ENCODE peak calls at places on chromosomes 11 and 22, in ten cellular contexts. One of them, this sample, is unnamed.

GRCh38 chr11:115287266-115287665 is 216.9 kb downstream of the CADM1 start:
- DNase-seq in ELR: no peak
- DNase-seq in progenitor cell of endocrine pancreas: no peak
- DNase-seq in effector memory CD8-positive, alpha-beta T cell: no peak
- DNase-seq in neural crest cell: no peak
- DNase-seq in amygdala: no peak
- DNase-seq in heart right ventricle: no peak
- DNase-seq in iPS-NIHi11: no peak
- DNase-seq in stimulated activated CD4-positive, alpha-beta T cell treated with anti-CD3 and anti-CD28 coated beads, Interleukin-2, amount 100 ng/mL, for 48 hours: no peak
- DNase-seq in LoVo: no peak
- DNase-seq in this sample: no peak

GRCh38 chr11:63763506-63764200 is 4.9 kb downstream of the ZFTA start:
- DNase-seq in LoVo: no peak
- DNase-seq in amygdala: no peak
- DNase-seq in heart right ventricle: peak; percentile 32
- DNase-seq in effector memory CD8-positive, alpha-beta T cell: no peak
- DNase-seq in iPS-NIHi11: peak; percentile 77
- DNase-seq in ELR: no peak
- DNase-seq in stimulated activated CD4-positive, alpha-beta T cell treated with anti-CD3 and anti-CD28 coated beads, Interleukin-2, amount 100 ng/mL, for 48 hours: no peak
- DNase-seq in progenitor cell of endocrine pancreas: no peak
- DNase-seq in neural crest cell: peak; percentile 13
- DNase-seq in this sample: no peak

GRCh38 chr11:67441731-67442401 is 1.4 kb downstream of the CORO1B start:
- DNase-seq in ELR: no peak
- DNase-seq in LoVo: no peak
- DNase-seq in stimulated activated CD4-positive, alpha-beta T cell treated with anti-CD3 and anti-CD28 coated beads, Interleukin-2, amount 100 ng/mL, for 48 hours: no peak
- DNase-seq in effector memory CD8-positive, alpha-beta T cell: no peak
- DNase-seq in iPS-NIHi11: no peak
- DNase-seq in neural crest cell: no peak
- DNase-seq in heart right ventricle: no peak
- DNase-seq in amygdala: no peak
- DNase-seq in progenitor cell of endocrine pancreas: no peak
- DNase-seq in this sample: no peak

GRCh38 chr11:118956094-118956846 is at the start of gene UPK2:
- DNase-seq in LoVo: peak; percentile 84
- DNase-seq in neural crest cell: peak; percentile 92
- DNase-seq in ELR: peak; percentile 84
- DNase-seq in iPS-NIHi11: peak; percentile 97
- DNase-seq in heart right ventricle: peak; percentile 85
- DNase-seq in effector memory CD8-positive, alpha-beta T cell: peak; percentile 87
- DNase-seq in progenitor cell of endocrine pancreas: peak; percentile 89
- DNase-seq in stimulated activated CD4-positive, alpha-beta T cell treated with anti-CD3 and anti-CD28 coated beads, Interleukin-2, amount 100 ng/mL, for 48 hours: peak; percentile 94
- DNase-seq in amygdala: peak; percentile 79
- DNase-seq in this sample: peak; percentile 84

GRCh38 chr22:17562906-17563870 is at the start of gene SLC25A18:
- DNase-seq in LoVo: no peak
- DNase-seq in neural crest cell: no peak
- DNase-seq in amygdala: peak; percentile 22
- DNase-seq in stimulated activated CD4-positive, alpha-beta T cell treated with anti-CD3 and anti-CD28 coated beads, Interleukin-2, amount 100 ng/mL, for 48 hours: no peak
- DNase-seq in effector memory CD8-positive, alpha-beta T cell: no peak
- DNase-seq in iPS-NIHi11: peak; percentile 63
- DNase-seq in progenitor cell of endocrine pancreas: no peak
- DNase-seq in heart right ventricle: peak; percentile 50
- DNase-seq in ELR: no peak
- DNase-seq in this sample: peak; percentile 51

GRCh38 chr11:79201637-79202347 is 239.0 kb downstream of the TENM4 start:
- DNase-seq in LoVo: no peak
- DNase-seq in progenitor cell of endocrine pancreas: no peak
- DNase-seq in heart right ventricle: no peak
- DNase-seq in effector memory CD8-positive, alpha-beta T cell: no peak
- DNase-seq in stimulated activated CD4-positive, alpha-beta T cell treated with anti-CD3 and anti-CD28 coated beads, Interleukin-2, amount 100 ng/mL, for 48 hours: no peak
- DNase-seq in neural crest cell: no peak
- DNase-seq in ELR: no peak
- DNase-seq in iPS-NIHi11: no peak
- DNase-seq in amygdala: no peak
- DNase-seq in this sample: no peak

GRCh38 chr11:44324787-44325525 is 15.0 kb upstream of the ALX4 start:
- DNase-seq in amygdala: no peak
- DNase-seq in effector memory CD8-positive, alpha-beta T cell: no peak
- DNase-seq in stimulated activated CD4-positive, alpha-beta T cell treated with anti-CD3 and anti-CD28 coated beads, Interleukin-2, amount 100 ng/mL, for 48 hours: no peak
- DNase-seq in ELR: no peak
- DNase-seq in iPS-NIHi11: no peak
- DNase-seq in heart right ventricle: no peak
- DNase-seq in LoVo: no peak
- DNase-seq in neural crest cell: no peak
- DNase-seq in progenitor cell of endocrine pancreas: no peak
- DNase-seq in this sample: no peak

GRCh38 chr22:41856484-41856883 is 23.6 kb downstream of the SREBF2 start:
- DNase-seq in effector memory CD8-positive, alpha-beta T cell: no peak
- DNase-seq in iPS-NIHi11: no peak
- DNase-seq in heart right ventricle: no peak
- DNase-seq in neural crest cell: no peak
- DNase-seq in stimulated activated CD4-positive, alpha-beta T cell treated with anti-CD3 and anti-CD28 coated beads, Interleukin-2, amount 100 ng/mL, for 48 hours: no peak
- DNase-seq in progenitor cell of endocrine pancreas: no peak
- DNase-seq in LoVo: peak; percentile 68
- DNase-seq in ELR: no peak
- DNase-seq in amygdala: no peak
- DNase-seq in this sample: no peak

GRCh38 chr11:34356130-34356529 is 1.7 kb downstream of the ABTB2 start:
- DNase-seq in heart right ventricle: no peak
- DNase-seq in iPS-NIHi11: peak; percentile 31
- DNase-seq in stimulated activated CD4-positive, alpha-beta T cell treated with anti-CD3 and anti-CD28 coated beads, Interleukin-2, amount 100 ng/mL, for 48 hours: no peak
- DNase-seq in ELR: peak; percentile 28
- DNase-seq in LoVo: no peak
- DNase-seq in neural crest cell: no peak
- DNase-seq in progenitor cell of endocrine pancreas: no peak
- DNase-seq in effector memory CD8-positive, alpha-beta T cell: no peak
- DNase-seq in amygdala: no peak
- DNase-seq in this sample: no peak

GRCh38 chr11:130775306-130776043 is 140.8 kb downstream of the SNX19 start:
- DNase-seq in ELR: peak; percentile 69
- DNase-seq in LoVo: peak; percentile 40
- DNase-seq in stimulated activated CD4-positive, alpha-beta T cell treated with anti-CD3 and anti-CD28 coated beads, Interleukin-2, amount 100 ng/mL, for 48 hours: no peak
- DNase-seq in neural crest cell: no peak
- DNase-seq in effector memory CD8-positive, alpha-beta T cell: no peak
- DNase-seq in heart right ventricle: no peak
- DNase-seq in amygdala: no peak
- DNase-seq in progenitor cell of endocrine pancreas: no peak
- DNase-seq in iPS-NIHi11: no peak
- DNase-seq in this sample: no peak

GRCh38 chr22:49574861-49575702 is 252.6 kb downstream of the BRD1 start:
- DNase-seq in ELR: no peak
- DNase-seq in effector memory CD8-positive, alpha-beta T cell: no peak
- DNase-seq in LoVo: no peak
- DNase-seq in progenitor cell of endocrine pancreas: no peak
- DNase-seq in amygdala: no peak
- DNase-seq in stimulated activated CD4-positive, alpha-beta T cell treated with anti-CD3 and anti-CD28 coated beads, Interleukin-2, amount 100 ng/mL, for 48 hours: no peak
- DNase-seq in neural crest cell: no peak
- DNase-seq in heart right ventricle: no peak
- DNase-seq in iPS-NIHi11: no peak
- DNase-seq in this sample: no peak

GRCh38 chr11:117820071-117820470 is 4.5 kb downstream of the FXYD2 start:
- DNase-seq in stimulated activated CD4-positive, alpha-beta T cell treated with anti-CD3 and anti-CD28 coated beads, Interleukin-2, amount 100 ng/mL, for 48 hours: no peak
- DNase-seq in iPS-NIHi11: no peak
- DNase-seq in neural crest cell: no peak
- DNase-seq in amygdala: no peak
- DNase-seq in effector memory CD8-positive, alpha-beta T cell: no peak
- DNase-seq in LoVo: no peak
- DNase-seq in ELR: no peak
- DNase-seq in heart right ventricle: no peak
- DNase-seq in progenitor cell of endocrine pancreas: no peak
- DNase-seq in this sample: no peak

GRCh38 chr11:779120-779954 is 2.0 kb upstream of the GATD1 start:
- DNase-seq in progenitor cell of endocrine pancreas: no peak
- DNase-seq in ELR: no peak
- DNase-seq in heart right ventricle: no peak
- DNase-seq in LoVo: no peak
- DNase-seq in iPS-NIHi11: no peak
- DNase-seq in stimulated activated CD4-positive, alpha-beta T cell treated with anti-CD3 and anti-CD28 coated beads, Interleukin-2, amount 100 ng/mL, for 48 hours: no peak
- DNase-seq in amygdala: no peak
- DNase-seq in neural crest cell: no peak
- DNase-seq in effector memory CD8-positive, alpha-beta T cell: no peak
- DNase-seq in this sample: no peak

GRCh38 chr22:36398602-36399472 is 11.1 kb upstream of the MYH9 start:
- DNase-seq in progenitor cell of endocrine pancreas: no peak
- DNase-seq in LoVo: no peak
- DNase-seq in iPS-NIHi11: no peak
- DNase-seq in stimulated activated CD4-positive, alpha-beta T cell treated with anti-CD3 and anti-CD28 coated beads, Interleukin-2, amount 100 ng/mL, for 48 hours: no peak
- DNase-seq in amygdala: no peak
- DNase-seq in heart right ventricle: no peak
- DNase-seq in neural crest cell: no peak
- DNase-seq in ELR: peak; percentile 94
- DNase-seq in effector memory CD8-positive, alpha-beta T cell: no peak
- DNase-seq in this sample: no peak

GRCh38 chr11:66857927-66858185 is 992 bp downstream of the LRFN4 start:
- DNase-seq in iPS-NIHi11: no peak
- DNase-seq in amygdala: no peak
- DNase-seq in heart right ventricle: no peak
- DNase-seq in ELR: no peak
- DNase-seq in progenitor cell of endocrine pancreas: no peak
- DNase-seq in LoVo: no peak
- DNase-seq in effector memory CD8-positive, alpha-beta T cell: no peak
- DNase-seq in neural crest cell: no peak
- DNase-seq in stimulated activated CD4-positive, alpha-beta T cell treated with anti-CD3 and anti-CD28 coated beads, Interleukin-2, amount 100 ng/mL, for 48 hours: no peak
- DNase-seq in this sample: no peak

GRCh38 chr11:120248551-120249278 is 8.8 kb downstream of the POU2F3 start:
- DNase-seq in iPS-NIHi11: no peak
- DNase-seq in heart right ventricle: no peak
- DNase-seq in stimulated activated CD4-positive, alpha-beta T cell treated with anti-CD3 and anti-CD28 coated beads, Interleukin-2, amount 100 ng/mL, for 48 hours: no peak
- DNase-seq in effector memory CD8-positive, alpha-beta T cell: no peak
- DNase-seq in ELR: peak; percentile 77
- DNase-seq in neural crest cell: no peak
- DNase-seq in LoVo: peak; percentile 76
- DNase-seq in progenitor cell of endocrine pancreas: no peak
- DNase-seq in amygdala: no peak
- DNase-seq in this sample: no peak

GRCh38 chr11:108289699-108290098 is 66.8 kb downstream of the ATM start:
- DNase-seq in heart right ventricle: no peak
- DNase-seq in amygdala: no peak
- DNase-seq in stimulated activated CD4-positive, alpha-beta T cell treated with anti-CD3 and anti-CD28 coated beads, Interleukin-2, amount 100 ng/mL, for 48 hours: no peak
- DNase-seq in neural crest cell: no peak
- DNase-seq in iPS-NIHi11: no peak
- DNase-seq in LoVo: no peak
- DNase-seq in effector memory CD8-positive, alpha-beta T cell: no peak
- DNase-seq in progenitor cell of endocrine pancreas: no peak
- DNase-seq in ELR: no peak
- DNase-seq in this sample: no peak

GRCh38 chr11:14519692-14520085 is 497 bp downstream of the PSMA1 start:
- DNase-seq in progenitor cell of endocrine pancreas: no peak
- DNase-seq in LoVo: no peak
- DNase-seq in neural crest cell: no peak
- DNase-seq in stimulated activated CD4-positive, alpha-beta T cell treated with anti-CD3 and anti-CD28 coated beads, Interleukin-2, amount 100 ng/mL, for 48 hours: no peak
- DNase-seq in iPS-NIHi11: no peak
- DNase-seq in heart right ventricle: no peak
- DNase-seq in effector memory CD8-positive, alpha-beta T cell: peak; percentile 2
- DNase-seq in ELR: peak; percentile 73
- DNase-seq in amygdala: no peak
- DNase-seq in this sample: no peak

GRCh38 chr11:283405-284080 is 5.3 kb downstream of the NLRP6 start:
- DNase-seq in heart right ventricle: peak; percentile 1
- DNase-seq in neural crest cell: no peak
- DNase-seq in amygdala: no peak
- DNase-seq in ELR: no peak
- DNase-seq in iPS-NIHi11: no peak
- DNase-seq in progenitor cell of endocrine pancreas: no peak
- DNase-seq in stimulated activated CD4-positive, alpha-beta T cell treated with anti-CD3 and anti-CD28 coated beads, Interleukin-2, amount 100 ng/mL, for 48 hours: no peak
- DNase-seq in effector memory CD8-positive, alpha-beta T cell: no peak
- DNase-seq in LoVo: no peak
- DNase-seq in this sample: no peak

GRCh38 chr22:49026476-49027121 is 801.1 kb downstream of the BRD1 start:
- DNase-seq in effector memory CD8-positive, alpha-beta T cell: no peak
- DNase-seq in progenitor cell of endocrine pancreas: no peak
- DNase-seq in stimulated activated CD4-positive, alpha-beta T cell treated with anti-CD3 and anti-CD28 coated beads, Interleukin-2, amount 100 ng/mL, for 48 hours: no peak
- DNase-seq in ELR: no peak
- DNase-seq in iPS-NIHi11: peak; percentile 66
- DNase-seq in LoVo: no peak
- DNase-seq in heart right ventricle: no peak
- DNase-seq in amygdala: peak; percentile 18
- DNase-seq in neural crest cell: no peak
- DNase-seq in this sample: peak; percentile 52

GRCh38 chr22:49214976-49215375 is 612.7 kb downstream of the BRD1 start:
- DNase-seq in amygdala: no peak
- DNase-seq in progenitor cell of endocrine pancreas: peak; percentile 7
- DNase-seq in LoVo: no peak
- DNase-seq in iPS-NIHi11: no peak
- DNase-seq in heart right ventricle: no peak
- DNase-seq in neural crest cell: no peak
- DNase-seq in ELR: no peak
- DNase-seq in stimulated activated CD4-positive, alpha-beta T cell treated with anti-CD3 and anti-CD28 coated beads, Interleukin-2, amount 100 ng/mL, for 48 hours: no peak
- DNase-seq in effector memory CD8-positive, alpha-beta T cell: no peak
- DNase-seq in this sample: no peak

GRCh38 chr22:43110444-43110926 is at the start of gene BIK:
- DNase-seq in ELR: peak; percentile 59
- DNase-seq in progenitor cell of endocrine pancreas: peak; percentile 31
- DNase-seq in stimulated activated CD4-positive, alpha-beta T cell treated with anti-CD3 and anti-CD28 coated beads, Interleukin-2, amount 100 ng/mL, for 48 hours: peak; percentile 27
- DNase-seq in amygdala: no peak
- DNase-seq in effector memory CD8-positive, alpha-beta T cell: peak; percentile 26
- DNase-seq in heart right ventricle: no peak
- DNase-seq in iPS-NIHi11: peak; percentile 83
- DNase-seq in neural crest cell: peak; percentile 27
- DNase-seq in LoVo: peak; percentile 53
- DNase-seq in this sample: no peak

GRCh38 chr11:60844045-60844869 is 2.3 kb downstream of the CCDC86 start:
- DNase-seq in progenitor cell of endocrine pancreas: no peak
- DNase-seq in stimulated activated CD4-positive, alpha-beta T cell treated with anti-CD3 and anti-CD28 coated beads, Interleukin-2, amount 100 ng/mL, for 48 hours: no peak
- DNase-seq in heart right ventricle: no peak
- DNase-seq in neural crest cell: no peak
- DNase-seq in LoVo: no peak
- DNase-seq in iPS-NIHi11: no peak
- DNase-seq in amygdala: no peak
- DNase-seq in ELR: peak; percentile 63
- DNase-seq in effector memory CD8-positive, alpha-beta T cell: no peak
- DNase-seq in this sample: no peak

GRCh38 chr11:14973621-14974020 is 1.5 kb upstream of the CALCA start:
- DNase-seq in effector memory CD8-positive, alpha-beta T cell: no peak
- DNase-seq in LoVo: no peak
- DNase-seq in heart right ventricle: no peak
- DNase-seq in neural crest cell: peak; percentile 38
- DNase-seq in ELR: peak; percentile 14
- DNase-seq in amygdala: no peak
- DNase-seq in progenitor cell of endocrine pancreas: peak; percentile 16
- DNase-seq in iPS-NIHi11: no peak
- DNase-seq in stimulated activated CD4-positive, alpha-beta T cell treated with anti-CD3 and anti-CD28 coated beads, Interleukin-2, amount 100 ng/mL, for 48 hours: peak; percentile 22
- DNase-seq in this sample: no peak

GRCh38 chr22:42830161-42830560 is 26.9 kb downstream of the ARFGAP3 start:
- DNase-seq in stimulated activated CD4-positive, alpha-beta T cell treated with anti-CD3 and anti-CD28 coated beads, Interleukin-2, amount 100 ng/mL, for 48 hours: no peak
- DNase-seq in progenitor cell of endocrine pancreas: no peak
- DNase-seq in iPS-NIHi11: no peak
- DNase-seq in amygdala: no peak
- DNase-seq in heart right ventricle: no peak
- DNase-seq in effector memory CD8-positive, alpha-beta T cell: no peak
- DNase-seq in LoVo: no peak
- DNase-seq in neural crest cell: no peak
- DNase-seq in ELR: no peak
- DNase-seq in this sample: no peak

GRCh38 chr11:15150507-15150906 is 35.8 kb downstream of the INSC start:
- DNase-seq in iPS-NIHi11: no peak
- DNase-seq in heart right ventricle: no peak
- DNase-seq in progenitor cell of endocrine pancreas: no peak
- DNase-seq in effector memory CD8-positive, alpha-beta T cell: no peak
- DNase-seq in ELR: no peak
- DNase-seq in amygdala: no peak
- DNase-seq in neural crest cell: no peak
- DNase-seq in LoVo: no peak
- DNase-seq in stimulated activated CD4-positive, alpha-beta T cell treated with anti-CD3 and anti-CD28 coated beads, Interleukin-2, amount 100 ng/mL, for 48 hours: no peak
- DNase-seq in this sample: no peak

GRCh38 chr22:48756146-48757111 is 1071.2 kb downstream of the BRD1 start:
- DNase-seq in ELR: no peak
- DNase-seq in stimulated activated CD4-positive, alpha-beta T cell treated with anti-CD3 and anti-CD28 coated beads, Interleukin-2, amount 100 ng/mL, for 48 hours: no peak
- DNase-seq in heart right ventricle: no peak
- DNase-seq in effector memory CD8-positive, alpha-beta T cell: no peak
- DNase-seq in progenitor cell of endocrine pancreas: peak; percentile 3
- DNase-seq in amygdala: no peak
- DNase-seq in iPS-NIHi11: peak; percentile 7
- DNase-seq in neural crest cell: no peak
- DNase-seq in LoVo: no peak
- DNase-seq in this sample: no peak

GRCh38 chr11:2794947-2795346 is 90.6 kb downstream of the CDKN1C start:
- DNase-seq in iPS-NIHi11: no peak
- DNase-seq in progenitor cell of endocrine pancreas: peak; percentile 6
- DNase-seq in amygdala: no peak
- DNase-seq in stimulated activated CD4-positive, alpha-beta T cell treated with anti-CD3 and anti-CD28 coated beads, Interleukin-2, amount 100 ng/mL, for 48 hours: no peak
- DNase-seq in effector memory CD8-positive, alpha-beta T cell: no peak
- DNase-seq in ELR: no peak
- DNase-seq in neural crest cell: no peak
- DNase-seq in LoVo: no peak
- DNase-seq in heart right ventricle: no peak
- DNase-seq in this sample: no peak